ENCODE peak calls at places on chromosomes 5 and 9, in five cellular contexts. C, Z, J, Q and L are unnamed samples.

GRCh38 chr5:97106183-97106582 is 36.2 kb downstream of the LIX1 start:
- DNase-seq in C (no peak), Z (no peak), J (no peak), Q (no peak), L (no peak)

GRCh38 chr5:172502969-172503368 is 48.6 kb upstream of the SH3PXD2B start:
- DNase-seq in C (peak; percentile 45), Z (no peak), J (peak; percentile 22), Q (no peak), L (no peak)

GRCh38 chr5:90792725-90793124 is 234.1 kb downstream of the ADGRV1 start:
- DNase-seq in C (no peak), Z (no peak), J (no peak), Q (no peak), L (no peak)

GRCh38 chr9:132744881-132745761 is 74.9 kb downstream of the GTF3C4 start:
- DNase-seq in C (no peak), Z (no peak), J (peak; percentile 34), Q (no peak), L (no peak)

GRCh38 chr5:14109041-14109747 is 33.9 kb upstream of the TRIO start:
- DNase-seq in C (no peak), Z (peak; percentile 77), J (no peak), Q (peak; percentile 75), L (no peak)

GRCh38 chr5:151612689-151613427 is 21.7 kb upstream of the FAT2 start:
- DNase-seq in C (no peak), Z (no peak), J (no peak), Q (peak; percentile 11), L (no peak)

GRCh38 chr9:35042891-35043545 is 29.4 kb downstream of the VCP start:
- DNase-seq in C (no peak), Z (no peak), J (no peak), Q (no peak), L (no peak)

GRCh38 chr5:153779852-153780251 is 258.9 kb downstream of the FAM114A2 start:
- DNase-seq in C (no peak), Z (no peak), J (no peak), Q (no peak), L (no peak)

GRCh38 chr9:133483611-133484010 is 4.7 kb upstream of the SLC2A6 start:
- DNase-seq in C (no peak), Z (no peak), J (no peak), Q (no peak), L (no peak)

GRCh38 chr9:126412945-126413344 is 86.3 kb downstream of the MVB12B start:
- DNase-seq in C (no peak), Z (no peak), J (no peak), Q (no peak), L (no peak)

GRCh38 chr9:14365667-14366066 is 51.7 kb upstream of the NFIB start:
- DNase-seq in C (no peak), Z (no peak), J (no peak), Q (peak; percentile 55), L (no peak)

GRCh38 chr9:126401581-126401980 is 75.0 kb downstream of the MVB12B start:
- DNase-seq in C (no peak), Z (no peak), J (no peak), Q (no peak), L (no peak)

GRCh38 chr9:110049699-110050450 is 158.1 kb downstream of the C9orf152 start:
- DNase-seq in C (peak; percentile 68), Z (peak; percentile 55), J (peak; percentile 59), Q (no peak), L (peak; percentile 44)

GRCh38 chr9:132849168-132849831 is 28.8 kb downstream of the AK8 start:
- DNase-seq in C (peak; percentile 93), Z (no peak), J (no peak), Q (no peak), L (peak; percentile 28)

GRCh38 chr9:2992427-2992826 is 148.5 kb upstream of the PUM3 start:
- DNase-seq in C (no peak), Z (no peak), J (no peak), Q (no peak), L (no peak)

GRCh38 chr9:130942679-130943078 is 3.6 kb upstream of the FIBCD1 start:
- DNase-seq in C (no peak), Z (no peak), J (no peak), Q (no peak), L (no peak)

GRCh38 chr5:60959156-60959555 is 14.2 kb downstream of the NDUFAF2 start:
- DNase-seq in C (no peak), Z (no peak), J (no peak), Q (peak; percentile 40), L (no peak)

GRCh38 chr5:130222638-130223037 is 318.4 kb downstream of the CHSY3 start:
- DNase-seq in C (no peak), Z (peak; percentile 2), J (no peak), Q (no peak), L (no peak)

GRCh38 chr9:116697341-116697740 is 10.2 kb downstream of the TRIM32 start:
- DNase-seq in C (no peak), Z (no peak), J (no peak), Q (peak; percentile 77), L (no peak)

GRCh38 chr5:134275822-134276221 is 49.9 kb upstream of the PPP2CA start:
- DNase-seq in C (no peak), Z (no peak), J (no peak), Q (peak; percentile 48), L (no peak)

GRCh38 chr9:82552784-82553183 is 510.2 kb downstream of the RASEF start:
- DNase-seq in C (no peak), Z (no peak), J (no peak), Q (no peak), L (no peak)

GRCh38 chr9:5799314-5799713 is 33.6 kb downstream of the ERMP1 start:
- DNase-seq in C (no peak), Z (no peak), J (peak; percentile 64), Q (peak; percentile 59), L (no peak)

GRCh38 chr5:116734717-116735072 is 160.1 kb upstream of the SEMA6A start:
- DNase-seq in C (no peak), Z (no peak), J (no peak), Q (no peak), L (no peak)

GRCh38 chr5:149550608-149551226 is 522 bp downstream of the CSNK1A1 start:
- DNase-seq in C (peak; percentile 77), Z (no peak), J (no peak), Q (no peak), L (peak; percentile 25)

GRCh38 chr5:88724201-88724600 is 158.8 kb downstream of the MEF2C start:
- DNase-seq in C (no peak), Z (no peak), J (no peak), Q (peak; percentile 29), L (no peak)

GRCh38 chr5:135433626-135434426 is 13.3 kb downstream of the DCANP1 start:
- DNase-seq in C (no peak), Z (no peak), J (peak; percentile 40), Q (peak; percentile 56), L (no peak)

GRCh38 chr9:125966959-125967711 is 220.0 kb downstream of the PBX3 start:
- DNase-seq in C (no peak), Z (no peak), J (no peak), Q (no peak), L (no peak)

GRCh38 chr9:102974530-102974929 is 20.6 kb upstream of the CYLC2 start:
- DNase-seq in C (no peak), Z (no peak), J (no peak), Q (no peak), L (no peak)

GRCh38 chr5:131104169-131104775 is 60.8 kb downstream of the HINT1 start:
- DNase-seq in C (no peak), Z (no peak), J (no peak), Q (no peak), L (no peak)

GRCh38 chr5:95760291-95761191 is 29.4 kb downstream of the RHOBTB3 start:
- DNase-seq in C (no peak), Z (peak; percentile 39), J (no peak), Q (peak; percentile 99), L (no peak)

GRCh38 chr5:95759634-95760033 is 28.5 kb downstream of the RHOBTB3 start:
- DNase-seq in C (no peak), Z (no peak), J (peak; percentile 56), Q (peak; percentile 64), L (no peak)

GRCh38 chr5:95763941-95764340 is 32.8 kb downstream of the RHOBTB3 start:
- DNase-seq in C (no peak), Z (no peak), J (no peak), Q (no peak), L (no peak)

GRCh38 chr5:95761771-95762680 is 30.9 kb downstream of the RHOBTB3 start:
- DNase-seq in C (no peak), Z (no peak), J (no peak), Q (peak; percentile 94), L (no peak)

DNA sequence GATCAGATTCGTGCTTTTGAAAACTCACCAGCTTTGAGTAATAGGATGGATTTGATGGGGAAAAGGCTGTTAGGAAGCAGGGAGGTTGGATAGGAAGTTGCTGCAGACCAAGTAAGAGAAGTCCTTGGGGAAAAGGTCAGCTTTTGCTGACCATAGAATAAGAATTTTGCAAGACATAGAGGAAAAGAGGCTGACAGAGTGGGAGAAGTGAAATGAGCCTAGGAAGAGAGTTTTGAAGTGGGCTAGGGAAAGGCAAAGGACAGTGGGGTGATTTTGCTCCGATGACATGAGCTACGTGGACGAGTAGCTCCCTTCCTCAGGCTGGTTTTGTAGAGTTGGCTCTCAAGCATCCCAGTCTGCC is 31.5 kb downstream of the RHOBTB3 start:
- DNase-seq in C (no peak), Z (no peak), J (no peak), Q (no peak), L (no peak)
- H3K4me3 ChIP-seq in C (no peak overlapping the region), Z (no peak overlapping the region), J (no peak overlapping the region), Q (no peak overlapping the region), L (no peak overlapping the region)

GRCh38 chr9:128102861-128103588 is 24.5 kb downstream of the PTGES2 start:
- DNase-seq in C (no peak), Z (no peak), J (no peak), Q (no peak), L (no peak)

GRCh38 chr9:128100581-128100980 is 26.9 kb downstream of the PTGES2 start:
- DNase-seq in C (no peak), Z (no peak), J (no peak), Q (no peak), L (no peak)

GRCh38 chr9:128102196-128102595 is 25.3 kb downstream of the PTGES2 start:
- DNase-seq in C (no peak), Z (no peak), J (no peak), Q (no peak), L (no peak)

GRCh38 chr9:128101231-128101641 is 26.3 kb downstream of the PTGES2 start:
- DNase-seq in C (no peak), Z (no peak), J (no peak), Q (no peak), L (no peak)

GRCh38 chr9:128101690-128102089 is 25.8 kb downstream of the PTGES2 start:
- DNase-seq in C (no peak), Z (no peak), J (no peak), Q (no peak), L (peak; percentile 56)
- H3K36me3 ChIP-seq in C (peaks cover 41% of the 10 kb centered on the region), Z (peaks cover 11% of the 10 kb centered on the region), J (no peaks in the 10 kb centered on the region), Q (peaks cover 51% of the 10 kb centered on the region), L (peaks cover 55% of the 10 kb centered on the region)

GRCh38 chr5:2921651-2922050 is 170.2 kb upstream of the IRX2 start:
- DNase-seq in C (no peak), Z (no peak), J (no peak), Q (no peak), L (no peak)
- H3K4me3 ChIP-seq in C (no peak overlapping the region), Z (no peak overlapping the region), J (no peak overlapping the region), Q (no peak overlapping the region), L (no peak overlapping the region)

DNA sequence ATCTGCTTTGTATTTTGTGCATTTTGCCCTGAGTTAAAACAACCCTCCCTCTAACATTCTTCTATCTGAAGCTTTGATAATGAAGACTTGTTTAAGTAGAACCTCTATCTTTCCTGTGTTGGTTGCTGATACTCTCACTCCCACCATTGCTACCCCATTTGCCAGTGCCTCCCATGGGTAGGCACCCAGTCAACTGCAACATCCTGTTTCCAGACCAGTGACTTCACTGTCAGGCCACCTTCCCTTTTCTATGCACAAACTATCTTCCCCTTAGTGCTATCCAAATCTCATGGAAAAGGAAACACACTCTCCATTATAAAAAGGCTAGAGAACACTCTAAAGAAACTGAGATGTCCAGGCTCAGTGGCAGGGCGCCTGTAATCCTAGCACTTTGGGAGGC is 5.6 kb upstream of the IARS1 start:
- DNase-seq in C (no peak), Z (no peak), J (no peak), Q (no peak), L (no peak)
- H3K36me3 ChIP-seq in C (peaks cover 31% of the 10 kb centered on the region), Z (peaks cover 80% of the 10 kb centered on the region), J (no peaks in the 10 kb centered on the region), Q (peaks cover 21% of the 10 kb centered on the region), L (peaks cover 79% of the 10 kb centered on the region)